ENCODE peak calls at places on chromosomes 5 and 9, in six cellular contexts. One of them, this sample, is unnamed. For H3K36me3, the result is how much of the 10 kb centered on the place peaks cover.

GRCh38 chr9:109192732-109193361 is 25.8 kb upstream of the FRRS1L start:
- DNase-seq in prostate gland: peak
- DNase-seq in CD4-positive, CD25-positive, alpha-beta regulatory T cell: no peak
- DNase-seq in cardiac muscle cell: peak
- DNase-seq in CD4-positive, alpha-beta memory T cell: no peak
- DNase-seq in sigmoid colon: no peak
- DNase-seq in this sample: peak

GRCh38 chr5:32794086-32794485 is 83.0 kb downstream of the NPR3 start:
- DNase-seq in prostate gland: no peak
- DNase-seq in CD4-positive, alpha-beta memory T cell: no peak
- DNase-seq in sigmoid colon: no peak
- DNase-seq in CD4-positive, CD25-positive, alpha-beta regulatory T cell: no peak
- DNase-seq in cardiac muscle cell: peak
- DNase-seq in this sample: no peak

GRCh38 chr9:89427621-89428221 is 70.2 kb downstream of the SEMA4D start:
- DNase-seq in prostate gland: no peak
- DNase-seq in CD4-positive, CD25-positive, alpha-beta regulatory T cell: peak
- DNase-seq in sigmoid colon: no peak
- DNase-seq in CD4-positive, alpha-beta memory T cell: no peak
- DNase-seq in cardiac muscle cell: no peak
- DNase-seq in this sample: no peak

GRCh38 chr5:9297171-9297570 is 248.7 kb downstream of the SEMA5A start:
- DNase-seq in prostate gland: no peak
- DNase-seq in cardiac muscle cell: no peak
- DNase-seq in CD4-positive, CD25-positive, alpha-beta regulatory T cell: no peak
- DNase-seq in sigmoid colon: no peak
- DNase-seq in CD4-positive, alpha-beta memory T cell: no peak
- DNase-seq in this sample: no peak

GRCh38 chr5:156359452-156359851 is 32.5 kb downstream of the SGCD start:
- DNase-seq in CD4-positive, alpha-beta memory T cell: no peak
- DNase-seq in prostate gland: no peak
- DNase-seq in sigmoid colon: no peak
- DNase-seq in cardiac muscle cell: peak
- DNase-seq in CD4-positive, CD25-positive, alpha-beta regulatory T cell: no peak
- DNase-seq in this sample: no peak

GRCh38 chr5:107580902-107581823 is 89.6 kb downstream of the EFNA5 start:
- DNase-seq in cardiac muscle cell: peak
- DNase-seq in sigmoid colon: no peak
- DNase-seq in prostate gland: no peak
- DNase-seq in CD4-positive, alpha-beta memory T cell: no peak
- DNase-seq in CD4-positive, CD25-positive, alpha-beta regulatory T cell: no peak
- DNase-seq in this sample: no peak

GRCh38 chr9:114006155-114006550 is 71.9 kb downstream of the AMBP start:
- DNase-seq in cardiac muscle cell: no peak
- DNase-seq in prostate gland: no peak
- DNase-seq in CD4-positive, alpha-beta memory T cell: no peak
- DNase-seq in CD4-positive, CD25-positive, alpha-beta regulatory T cell: no peak
- DNase-seq in sigmoid colon: peak
- DNase-seq in this sample: peak

GRCh38 chr5:159099049-159099760 is 511 bp downstream of the EBF1 start:
- DNase-seq in CD4-positive, CD25-positive, alpha-beta regulatory T cell: peak
- DNase-seq in cardiac muscle cell: peak
- DNase-seq in prostate gland: no peak
- DNase-seq in CD4-positive, alpha-beta memory T cell: peak
- DNase-seq in sigmoid colon: no peak
- DNase-seq in this sample: peak

GRCh38 chr5:142006363-142007236 is 6.2 kb downstream of the GNPDA1 start:
- DNase-seq in sigmoid colon: no peak
- DNase-seq in CD4-positive, alpha-beta memory T cell: no peak
- DNase-seq in prostate gland: no peak
- DNase-seq in CD4-positive, CD25-positive, alpha-beta regulatory T cell: peak
- DNase-seq in cardiac muscle cell: no peak
- DNase-seq in this sample: no peak

GRCh38 chr5:142433526-142434321 is 108.9 kb upstream of the SPRY4 start:
- DNase-seq in CD4-positive, alpha-beta memory T cell: no peak
- DNase-seq in sigmoid colon: no peak
- DNase-seq in CD4-positive, CD25-positive, alpha-beta regulatory T cell: no peak
- DNase-seq in cardiac muscle cell: peak
- DNase-seq in prostate gland: no peak
- DNase-seq in this sample: no peak

GRCh38 chr5:4563400-4563799 is 576.7 kb upstream of the ADAMTS16 start:
- DNase-seq in CD4-positive, alpha-beta memory T cell: no peak
- DNase-seq in prostate gland: no peak
- DNase-seq in sigmoid colon: no peak
- DNase-seq in CD4-positive, CD25-positive, alpha-beta regulatory T cell: no peak
- DNase-seq in cardiac muscle cell: no peak
- DNase-seq in this sample: no peak

GRCh38 chr9:76873056-76873792 is 32.7 kb downstream of the PRUNE2 start:
- DNase-seq in prostate gland: no peak
- DNase-seq in cardiac muscle cell: peak
- DNase-seq in sigmoid colon: peak
- DNase-seq in CD4-positive, alpha-beta memory T cell: no peak
- DNase-seq in CD4-positive, CD25-positive, alpha-beta regulatory T cell: no peak
- DNase-seq in this sample: peak

GRCh38 chr5:148569948-148570347 is 84.4 kb downstream of the HTR4 start:
- DNase-seq in prostate gland: no peak
- DNase-seq in CD4-positive, alpha-beta memory T cell: no peak
- DNase-seq in CD4-positive, CD25-positive, alpha-beta regulatory T cell: no peak
- DNase-seq in cardiac muscle cell: no peak
- DNase-seq in sigmoid colon: no peak
- DNase-seq in this sample: no peak

GRCh38 chr5:150590979-150591411 is 49.5 kb upstream of the SYNPO start:
- DNase-seq in prostate gland: no peak
- DNase-seq in CD4-positive, CD25-positive, alpha-beta regulatory T cell: no peak
- DNase-seq in cardiac muscle cell: peak
- DNase-seq in CD4-positive, alpha-beta memory T cell: no peak
- DNase-seq in sigmoid colon: peak
- DNase-seq in this sample: peak

GRCh38 chr5:75656311-75657003 is 45.2 kb downstream of the ANKDD1B start:
- DNase-seq in CD4-positive, alpha-beta memory T cell: no peak
- DNase-seq in prostate gland: peak
- DNase-seq in sigmoid colon: no peak
- DNase-seq in cardiac muscle cell: peak
- DNase-seq in CD4-positive, CD25-positive, alpha-beta regulatory T cell: no peak
- DNase-seq in this sample: peak

GRCh38 chr5:180636016-180636402 is 13.4 kb downstream of the FLT4 start:
- DNase-seq in CD4-positive, CD25-positive, alpha-beta regulatory T cell: no peak
- DNase-seq in CD4-positive, alpha-beta memory T cell: no peak
- DNase-seq in prostate gland: no peak
- DNase-seq in cardiac muscle cell: no peak
- DNase-seq in sigmoid colon: peak
- DNase-seq in this sample: no peak

GRCh38 chr9:131140550-131140949 is 15.2 kb downstream of the NUP214 start:
- DNase-seq in prostate gland: no peak
- DNase-seq in CD4-positive, alpha-beta memory T cell: no peak
- DNase-seq in sigmoid colon: no peak
- DNase-seq in CD4-positive, CD25-positive, alpha-beta regulatory T cell: no peak
- DNase-seq in cardiac muscle cell: no peak
- DNase-seq in this sample: no peak
- H3K36me3 ChIP-seq in prostate gland: under half
- H3K36me3 ChIP-seq in CD4-positive, alpha-beta memory T cell: half or more
- H3K36me3 ChIP-seq in sigmoid colon: under half
- H3K36me3 ChIP-seq in CD4-positive, CD25-positive, alpha-beta regulatory T cell: half or more
- H3K36me3 ChIP-seq in cardiac muscle cell: half or more
- H3K36me3 ChIP-seq in this sample: half or more

GRCh38 chr9:27462846-27463245 is 61.2 kb upstream of the IFNK start:
- DNase-seq in CD4-positive, alpha-beta memory T cell: no peak
- DNase-seq in prostate gland: no peak
- DNase-seq in sigmoid colon: no peak
- DNase-seq in CD4-positive, CD25-positive, alpha-beta regulatory T cell: no peak
- DNase-seq in cardiac muscle cell: no peak
- DNase-seq in this sample: no peak
- H3K36me3 ChIP-seq in CD4-positive, alpha-beta memory T cell: under half
- H3K36me3 ChIP-seq in prostate gland: under half
- H3K36me3 ChIP-seq in sigmoid colon: under half
- H3K36me3 ChIP-seq in CD4-positive, CD25-positive, alpha-beta regulatory T cell: under half
- H3K36me3 ChIP-seq in cardiac muscle cell: under half
- H3K36me3 ChIP-seq in this sample: under half

GRCh38 chr5:1335540-1336095 is 9.3 kb downstream of the CLPTM1L start:
- DNase-seq in CD4-positive, alpha-beta memory T cell: no peak
- DNase-seq in CD4-positive, CD25-positive, alpha-beta regulatory T cell: no peak
- DNase-seq in sigmoid colon: no peak
- DNase-seq in cardiac muscle cell: no peak
- DNase-seq in prostate gland: no peak
- DNase-seq in this sample: no peak

GRCh38 chr5:1336749-1337489 is 8.0 kb downstream of the CLPTM1L start:
- DNase-seq in CD4-positive, alpha-beta memory T cell: no peak
- DNase-seq in CD4-positive, CD25-positive, alpha-beta regulatory T cell: no peak
- DNase-seq in cardiac muscle cell: no peak
- DNase-seq in sigmoid colon: no peak
- DNase-seq in prostate gland: no peak
- DNase-seq in this sample: no peak

GRCh38 chr5:1333986-1334385 is 10.9 kb downstream of the CLPTM1L start:
- DNase-seq in prostate gland: no peak
- DNase-seq in sigmoid colon: no peak
- DNase-seq in CD4-positive, CD25-positive, alpha-beta regulatory T cell: no peak
- DNase-seq in CD4-positive, alpha-beta memory T cell: no peak
- DNase-seq in cardiac muscle cell: no peak
- DNase-seq in this sample: no peak

GRCh38 chr5:1336106-1336561 is 8.8 kb downstream of the CLPTM1L start:
- DNase-seq in prostate gland: no peak
- DNase-seq in sigmoid colon: no peak
- DNase-seq in CD4-positive, alpha-beta memory T cell: no peak
- DNase-seq in CD4-positive, CD25-positive, alpha-beta regulatory T cell: no peak
- DNase-seq in cardiac muscle cell: no peak
- DNase-seq in this sample: no peak

DNA sequence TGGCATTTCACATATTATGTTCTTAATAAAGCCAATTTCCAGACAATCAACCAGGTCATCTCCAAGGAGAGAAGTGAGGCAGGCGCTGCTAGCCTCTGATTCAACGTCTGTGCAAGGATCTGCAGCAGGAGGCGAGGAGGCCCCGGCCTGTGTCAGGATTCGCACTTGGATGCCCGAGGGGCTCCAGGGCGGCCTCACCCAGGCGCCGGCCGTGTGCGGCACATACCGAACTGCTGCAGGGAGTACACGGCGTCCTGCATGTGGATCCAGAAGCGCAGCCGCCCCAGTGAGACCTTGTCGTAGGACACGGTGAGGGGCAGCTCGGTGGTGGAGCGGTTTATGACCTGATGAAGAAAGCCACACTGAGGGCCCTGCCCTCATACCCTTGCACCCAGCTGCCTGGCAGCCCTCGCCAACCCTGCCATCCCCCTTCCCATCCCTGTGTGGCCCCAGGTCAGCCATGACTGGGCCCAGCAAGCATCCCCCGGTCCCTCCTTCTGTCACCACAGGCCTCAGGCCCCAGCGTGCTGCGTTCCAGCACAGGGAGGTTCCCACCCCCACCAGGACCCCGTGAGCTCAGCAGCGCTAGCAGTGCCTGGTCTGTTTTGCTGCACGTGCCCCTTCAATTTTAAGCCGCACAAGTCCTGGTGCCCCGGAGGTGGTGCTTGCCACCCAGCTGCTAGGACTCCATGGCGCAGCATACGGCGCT is 9.9 kb downstream of the CLPTM1L start:
- DNase-seq in sigmoid colon: no peak
- DNase-seq in cardiac muscle cell: no peak
- DNase-seq in CD4-positive, alpha-beta memory T cell: no peak
- DNase-seq in prostate gland: no peak
- DNase-seq in CD4-positive, CD25-positive, alpha-beta regulatory T cell: no peak
- DNase-seq in this sample: no peak
- H3K36me3 ChIP-seq in sigmoid colon: under half
- H3K36me3 ChIP-seq in cardiac muscle cell: under half
- H3K36me3 ChIP-seq in CD4-positive, alpha-beta memory T cell: half or more
- H3K36me3 ChIP-seq in prostate gland: under half
- H3K36me3 ChIP-seq in CD4-positive, CD25-positive, alpha-beta regulatory T cell: half or more
- H3K36me3 ChIP-seq in this sample: half or more

GRCh38 chr9:71746023-71746752 is 22.1 kb downstream of the CEMIP2 start:
- DNase-seq in CD4-positive, CD25-positive, alpha-beta regulatory T cell: no peak
- DNase-seq in CD4-positive, alpha-beta memory T cell: no peak
- DNase-seq in cardiac muscle cell: peak
- DNase-seq in sigmoid colon: no peak
- DNase-seq in prostate gland: no peak
- DNase-seq in this sample: no peak

GRCh38 chr9:71748280-71748743 is 20.0 kb downstream of the CEMIP2 start:
- DNase-seq in cardiac muscle cell: peak
- DNase-seq in CD4-positive, alpha-beta memory T cell: no peak
- DNase-seq in prostate gland: no peak
- DNase-seq in CD4-positive, CD25-positive, alpha-beta regulatory T cell: no peak
- DNase-seq in sigmoid colon: no peak
- DNase-seq in this sample: no peak

GRCh38 chr9:71744754-71745521 is 23.4 kb downstream of the CEMIP2 start:
- DNase-seq in sigmoid colon: no peak
- DNase-seq in prostate gland: no peak
- DNase-seq in CD4-positive, CD25-positive, alpha-beta regulatory T cell: no peak
- DNase-seq in CD4-positive, alpha-beta memory T cell: no peak
- DNase-seq in cardiac muscle cell: no peak
- DNase-seq in this sample: no peak

GRCh38 chr9:71746753-71747115 is 21.6 kb downstream of the CEMIP2 start:
- DNase-seq in CD4-positive, CD25-positive, alpha-beta regulatory T cell: no peak
- DNase-seq in CD4-positive, alpha-beta memory T cell: no peak
- DNase-seq in sigmoid colon: no peak
- DNase-seq in cardiac muscle cell: no peak
- DNase-seq in prostate gland: no peak
- DNase-seq in this sample: no peak

GRCh38 chr9:71747572-71747971 is 20.7 kb downstream of the CEMIP2 start:
- DNase-seq in prostate gland: no peak
- DNase-seq in CD4-positive, alpha-beta memory T cell: no peak
- DNase-seq in CD4-positive, CD25-positive, alpha-beta regulatory T cell: no peak
- DNase-seq in sigmoid colon: no peak
- DNase-seq in cardiac muscle cell: no peak
- DNase-seq in this sample: no peak
- H3K36me3 ChIP-seq in prostate gland: under half
- H3K36me3 ChIP-seq in CD4-positive, alpha-beta memory T cell: under half
- H3K36me3 ChIP-seq in CD4-positive, CD25-positive, alpha-beta regulatory T cell: half or more
- H3K36me3 ChIP-seq in sigmoid colon: under half
- H3K36me3 ChIP-seq in cardiac muscle cell: under half
- H3K36me3 ChIP-seq in this sample: under half

GRCh38 chr5:116305899-116306298 is 221.1 kb downstream of the COMMD10 start:
- DNase-seq in CD4-positive, alpha-beta memory T cell: no peak
- DNase-seq in prostate gland: no peak
- DNase-seq in cardiac muscle cell: no peak
- DNase-seq in CD4-positive, CD25-positive, alpha-beta regulatory T cell: no peak
- DNase-seq in sigmoid colon: no peak
- DNase-seq in this sample: no peak
- H3K36me3 ChIP-seq in CD4-positive, alpha-beta memory T cell: under half
- H3K36me3 ChIP-seq in prostate gland: under half
- H3K36me3 ChIP-seq in cardiac muscle cell: under half
- H3K36me3 ChIP-seq in CD4-positive, CD25-positive, alpha-beta regulatory T cell: half or more
- H3K36me3 ChIP-seq in sigmoid colon: under half
- H3K36me3 ChIP-seq in this sample: under half

GRCh38 chr5:175484824-175485223 is 6.5 kb downstream of the SFXN1 start:
- DNase-seq in sigmoid colon: no peak
- DNase-seq in cardiac muscle cell: no peak
- DNase-seq in CD4-positive, alpha-beta memory T cell: no peak
- DNase-seq in prostate gland: no peak
- DNase-seq in CD4-positive, CD25-positive, alpha-beta regulatory T cell: no peak
- DNase-seq in this sample: no peak
- H3K36me3 ChIP-seq in sigmoid colon: under half
- H3K36me3 ChIP-seq in cardiac muscle cell: under half
- H3K36me3 ChIP-seq in CD4-positive, alpha-beta memory T cell: under half
- H3K36me3 ChIP-seq in prostate gland: under half
- H3K36me3 ChIP-seq in CD4-positive, CD25-positive, alpha-beta regulatory T cell: under half
- H3K36me3 ChIP-seq in this sample: half or more

This sample was measured in BE2C.